ENCODE peak calls at places on chromosome 20, in six cellular contexts. Z is right cardiac atrium; F is heart left ventricle; J is DND-41; R is CD8-positive, alpha-beta T cell; I is HCT116. P is an unnamed sample. For H3K9me3 and H3K4me1, the result is how much of the 10 kb centered on the place peaks cover.

GRCh38 chr20:36162272-36162966 is 7.9 kb downstream of the EPB41L1 start:
- DNase-seq in Z (peak), F (peak), J (no peak), R (no peak), I (no peak), P (no peak)

GRCh38 chr20:25220021-25220730 is 24.7 kb downstream of the ENTPD6 start:
- DNase-seq in Z (peak), F (no peak), J (peak), R (no peak), I (no peak), P (no peak)

GRCh38 chr20:35327074-35327976 is 35.1 kb upstream of the FAM83C start:
- DNase-seq in Z (no peak), F (no peak), J (no peak), R (no peak), I (no peak), P (no peak)

GRCh38 chr20:1302578-1303541 is 26.1 kb downstream of the SDCBP2 start:
- DNase-seq in Z (no peak), F (no peak), J (no peak), R (no peak), I (no peak), P (no peak)

GRCh38 chr20:43529051-43529450 is 21.6 kb downstream of the L3MBTL1 start:
- DNase-seq in Z (no peak), F (no peak), J (no peak), R (no peak), I (no peak), P (no peak)

GRCh38 chr20:44186674-44187053 is 324 bp downstream of the JPH2 start:
- DNase-seq in Z (peak), F (no peak), J (no peak), R (no peak), I (no peak), P (no peak)

GRCh38 chr20:32898721-32899120 is 40.0 kb downstream of the EFCAB8 start:
- DNase-seq in Z (no peak), F (no peak), J (no peak), R (no peak), I (no peak), P (no peak)

GRCh38 chr20:6075428-6076219 is 21.8 kb upstream of the LRRN4 start:
- DNase-seq in Z (peak), F (peak), J (no peak), R (no peak), I (no peak), P (no peak)

GRCh38 chr20:38726849-38727601 is 2.7 kb downstream of the SLC32A1 start:
- DNase-seq in Z (no peak), F (no peak), J (peak), R (no peak), I (no peak), P (no peak)

GRCh38 chr20:32637738-32638137 is 36.0 kb downstream of the C20orf203 start:
- DNase-seq in Z (no peak), F (no peak), J (no peak), R (no peak), I (no peak), P (no peak)

GRCh38 chr20:32539817-32540675 is 45.1 kb downstream of the NOL4L start:
- DNase-seq in Z (no peak), F (no peak), J (peak), R (peak), I (no peak), P (peak)

GRCh38 chr20:2599265-2600060 is 53.0 kb upstream of the NOP56 start:
- DNase-seq in Z (no peak), F (no peak), J (no peak), R (no peak), I (no peak), P (no peak)

GRCh38 chr20:3222635-3223600 is 13.6 kb downstream of the ITPA start:
- DNase-seq in Z (no peak), F (no peak), J (no peak), R (peak), I (no peak), P (peak)

GRCh38 chr20:49938173-49939163 is 2.3 kb downstream of the RNF114 start:
- DNase-seq in Z (peak), F (peak), J (no peak), R (no peak), I (no peak), P (no peak)

GRCh38 chr20:3741846-3742458 is 9.5 kb downstream of the HSPA12B start:
- DNase-seq in Z (peak), F (no peak), J (no peak), R (no peak), I (no peak), P (no peak)

GRCh38 chr20:21166801-21167200 is 40.9 kb downstream of the KIZ start:
- DNase-seq in Z (no peak), F (no peak), J (peak), R (no peak), I (no peak), P (no peak)

GRCh38 chr20:45495438-45495985 is 19.9 kb downstream of the SPINT3 start:
- DNase-seq in Z (no peak), F (no peak), J (no peak), R (no peak), I (no peak), P (no peak)

GRCh38 chr20:13243826-13244376 is 22.8 kb downstream of the ISM1 start:
- DNase-seq in Z (no peak), F (no peak), J (no peak), R (no peak), I (no peak), P (no peak)

GRCh38 chr20:44115762-44116644 is 71.0 kb downstream of the JPH2 start:
- DNase-seq in Z (peak), F (no peak), J (no peak), R (no peak), I (no peak), P (no peak)

GRCh38 chr20:57498425-57499400 is 26.2 kb downstream of the CTCFL start:
- DNase-seq in Z (peak), F (no peak), J (peak), R (no peak), I (peak), P (no peak)

GRCh38 chr20:32678948-32679347 is 5.2 kb upstream of the C20orf203 start:
- DNase-seq in Z (peak), F (peak), J (no peak), R (no peak), I (no peak), P (no peak)

GRCh38 chr20:39451386-39451785 is 489.2 kb downstream of the DHX35 start:
- DNase-seq in Z (no peak), F (no peak), J (no peak), R (no peak), I (no peak), P (no peak)

GRCh38 chr20:54980321-54980960 is 505.0 kb downstream of the DOK5 start:
- DNase-seq in Z (no peak), F (no peak), J (no peak), R (no peak), I (no peak), P (no peak)

GRCh38 chr20:51767018-51767866 is 948 bp downstream of the ATP9A start:
- DNase-seq in Z (peak), F (peak), J (no peak), R (peak), I (peak), P (no peak)

GRCh38 chr20:14644698-14645097 is 307.3 kb upstream of the FLRT3 start:
- DNase-seq in Z (no peak), F (no peak), J (no peak), R (no peak), I (no peak), P (no peak)

GRCh38 chr20:16533493-16533892 is 39.8 kb downstream of the KIF16B start:
- DNase-seq in Z (no peak), F (no peak), J (no peak), R (no peak), I (no peak), P (no peak)

GRCh38 chr20:16537025-16537665 is 36.1 kb downstream of the KIF16B start:
- DNase-seq in Z (no peak), F (no peak), J (no peak), R (no peak), I (no peak), P (no peak)

GRCh38 chr20:16537918-16538317 is 35.3 kb downstream of the KIF16B start:
- DNase-seq in Z (no peak), F (no peak), J (no peak), R (no peak), I (no peak), P (no peak)

GRCh38 chr20:16538779-16539178 is 34.5 kb downstream of the KIF16B start:
- DNase-seq in Z (no peak), F (no peak), J (no peak), R (no peak), I (no peak), P (no peak)

DNA sequence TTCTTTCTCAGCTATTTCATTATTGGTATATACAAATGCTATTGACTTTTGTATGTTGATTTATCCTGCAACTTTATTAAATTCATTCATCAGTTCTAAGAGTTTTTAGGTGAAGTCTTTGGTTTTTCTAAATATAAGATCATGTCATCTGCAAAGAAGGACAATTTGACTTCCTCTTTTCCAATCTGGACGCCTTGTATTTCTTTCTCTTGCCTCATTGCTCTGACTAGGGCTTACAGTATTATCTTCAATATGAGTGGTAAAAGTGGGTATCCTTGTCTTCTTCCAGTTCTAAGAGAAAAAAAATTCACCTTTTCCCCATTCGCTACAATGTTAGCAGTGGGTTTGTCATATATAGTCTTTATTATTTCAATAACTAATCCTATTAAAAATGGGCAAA is 38.0 kb downstream of the KIF16B start:
- DNase-seq in Z (no peak), F (no peak), J (no peak), R (no peak), I (no peak), P (no peak)
- H3K9me3 ChIP-seq in Z (under half), F (under half), J (under half), R (under half), I (under half), P (under half)

DNA sequence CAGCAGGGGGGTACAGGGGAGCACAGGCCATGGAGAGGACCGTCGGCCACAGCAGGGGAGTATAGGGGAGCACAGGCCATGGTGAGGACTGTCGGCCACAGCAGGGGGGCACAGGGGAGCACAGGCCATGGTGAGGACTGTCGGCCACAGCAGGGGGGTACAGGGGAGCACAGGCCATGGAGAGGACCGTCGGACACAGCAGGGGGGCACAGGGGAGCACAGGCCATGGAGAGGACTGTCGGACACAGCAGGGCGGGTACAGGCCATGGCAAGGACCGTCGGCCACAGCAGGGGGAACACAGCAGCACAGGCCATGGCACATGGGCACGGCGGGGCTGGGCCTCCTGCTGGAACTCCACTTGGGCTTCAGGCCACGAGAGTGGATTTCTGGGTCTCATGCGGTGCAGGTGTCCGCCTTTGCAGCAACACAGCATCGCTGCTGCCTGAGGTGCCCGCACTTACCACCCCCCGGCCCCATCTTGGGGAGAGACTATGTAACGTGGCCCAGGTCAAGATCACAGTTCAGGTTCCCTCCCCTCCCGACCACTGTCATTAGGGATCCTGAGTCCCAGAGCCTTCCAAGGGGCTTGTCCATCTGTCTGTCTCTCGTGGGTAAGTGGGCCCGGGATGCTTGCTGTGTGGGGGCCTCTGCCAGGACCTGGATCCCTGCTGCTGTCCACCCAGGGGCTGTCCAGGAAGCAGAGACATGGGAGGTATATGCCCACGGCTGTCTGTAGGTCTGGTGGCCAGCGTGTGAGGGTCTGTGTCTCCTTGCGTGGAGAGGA is 2.5 kb downstream of the NPBWR2 start:
- DNase-seq in Z (peak), F (peak), J (no peak), R (no peak), I (no peak), P (no peak)
- H3K4me1 ChIP-seq in Z (under half), F (under half), J (under half), R (under half), I (under half), P (under half)

GRCh38 chr20:37526839-37527637 is 638 bp downstream of the BLCAP start:
- DNase-seq in Z (no peak), F (peak), J (no peak), R (no peak), I (no peak), P (no peak)

GRCh38 chr20:37526238-37526838 is 1.3 kb downstream of the BLCAP start:
- DNase-seq in Z (peak), F (peak), J (no peak), R (no peak), I (no peak), P (no peak)

GRCh38 chr20:37524221-37524700 is 3.2 kb downstream of the NNAT start:
- DNase-seq in Z (no peak), F (no peak), J (no peak), R (no peak), I (no peak), P (no peak)

GRCh38 chr20:37525810-37526209 is 1.9 kb downstream of the BLCAP start:
- DNase-seq in Z (no peak), F (no peak), J (no peak), R (no peak), I (no peak), P (no peak)

DNA sequence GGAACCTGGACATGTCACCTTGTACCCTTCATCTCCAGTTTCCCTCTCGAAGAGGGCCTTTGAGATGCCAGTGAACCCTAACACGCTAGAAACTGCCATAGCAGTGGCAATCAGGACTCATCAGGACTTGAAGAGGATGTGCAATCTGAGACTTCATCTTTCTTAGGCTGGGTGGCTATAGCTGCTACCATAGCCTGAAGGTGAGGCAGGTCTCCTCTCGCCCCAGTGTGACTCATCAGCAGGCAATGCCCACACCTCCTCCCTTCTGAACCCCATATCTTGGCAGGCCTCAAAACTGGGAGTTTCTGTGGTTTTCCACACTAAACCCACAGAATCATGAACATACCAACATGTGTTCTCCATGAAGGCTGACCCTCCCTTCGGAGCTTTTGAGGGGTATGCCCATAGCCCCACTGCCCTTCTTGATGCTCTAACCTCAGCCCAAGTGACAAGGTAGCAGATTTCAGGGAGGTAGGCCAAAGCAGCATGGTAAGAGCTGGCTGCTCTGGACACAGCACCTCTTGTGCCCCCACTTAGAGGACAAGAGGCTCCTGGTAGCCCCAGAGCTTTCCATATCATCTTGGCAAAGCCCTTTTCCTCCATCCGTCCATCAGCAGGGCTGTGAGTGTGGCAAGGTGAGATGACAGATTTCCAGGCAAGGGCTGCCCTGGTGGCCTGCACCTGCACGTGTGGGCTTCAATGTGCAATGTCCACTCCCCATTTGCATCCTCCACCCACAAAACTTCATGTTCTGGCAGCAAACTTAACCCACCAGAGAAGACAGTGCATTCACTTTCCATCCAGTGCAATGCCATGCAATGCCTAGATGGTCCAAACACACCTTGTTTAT is 2.6 kb downstream of the BLCAP start:
- DNase-seq in Z (no peak), F (no peak), J (no peak), R (no peak), I (no peak), P (no peak)
- H3K4me3 ChIP-seq in Z (no peak), F (no peak), J (no peak), R (no peak), I (no peak), P (no peak)

GRCh38 chr20:41599699-41600104 is 18.5 kb downstream of the CHD6 start:
- DNase-seq in Z (no peak), F (no peak), J (no peak), R (no peak), I (no peak), P (no peak)

GRCh38 chr20:41598719-41599118 is 19.5 kb downstream of the CHD6 start:
- DNase-seq in Z (no peak), F (no peak), J (no peak), R (no peak), I (no peak), P (no peak)

GRCh38 chr20:41592516-41593192 is 25.5 kb downstream of the CHD6 start:
- DNase-seq in Z (no peak), F (no peak), J (no peak), R (no peak), I (no peak), P (no peak)

DNA sequence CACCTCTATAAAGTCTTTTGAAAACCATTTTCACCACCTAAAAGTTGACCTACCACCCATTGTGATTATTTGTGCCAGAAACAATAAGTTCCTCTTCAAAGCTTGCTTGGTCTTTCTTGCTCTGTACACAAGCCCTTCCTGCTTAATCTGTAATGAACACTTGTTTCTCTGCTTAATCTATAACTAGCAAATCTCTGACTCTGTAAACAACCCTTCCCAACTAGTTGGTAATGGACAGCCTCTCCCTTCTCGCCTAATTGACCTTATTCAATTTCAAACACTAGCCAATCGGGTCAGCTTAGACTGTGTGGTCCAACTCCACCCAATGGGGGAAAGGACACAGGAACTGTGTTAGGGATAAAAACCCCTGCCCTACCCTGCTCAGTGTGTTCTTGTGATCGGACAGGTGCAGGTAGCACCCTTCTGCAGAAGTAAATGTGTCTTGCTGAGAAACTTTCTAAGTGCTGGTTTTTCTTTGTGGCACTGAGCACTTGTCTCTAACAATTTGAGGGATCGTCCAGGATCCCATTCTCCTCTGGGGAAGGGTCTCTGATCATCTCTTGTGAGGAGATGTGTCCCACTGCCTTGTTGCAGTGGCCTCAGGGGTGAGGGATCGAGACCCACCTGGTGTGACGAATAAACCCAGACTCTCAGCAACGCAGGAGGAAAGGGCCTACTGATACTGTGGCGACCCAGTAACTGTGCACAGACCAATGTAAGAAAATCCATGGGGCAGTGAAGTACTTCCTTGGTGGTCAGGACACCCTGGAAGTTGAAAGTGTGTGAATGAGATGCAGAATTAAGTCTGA is 23.5 kb downstream of the CHD6 start:
- DNase-seq in Z (no peak), F (no peak), J (no peak), R (no peak), I (no peak), P (no peak)
- H3K9me3 ChIP-seq in Z (under half), F (under half), J (half or more), R (under half), I (under half), P (under half)

GRCh38 chr20:47610945-47611250 is 109.2 kb downstream of the NCOA3 start:
- DNase-seq in Z (no peak), F (no peak), J (no peak), R (no peak), I (no peak), P (no peak)

GRCh38 chr20:47614703-47615309 is 113.1 kb downstream of the NCOA3 start:
- DNase-seq in Z (no peak), F (no peak), J (no peak), R (no peak), I (no peak), P (no peak)

GRCh38 chr20:47610247-47610944 is 108.7 kb downstream of the NCOA3 start:
- DNase-seq in Z (no peak), F (peak), J (no peak), R (peak), I (peak), P (no peak)

GRCh38 chr20:47611785-47612184 is 110.1 kb downstream of the NCOA3 start:
- DNase-seq in Z (no peak), F (no peak), J (no peak), R (no peak), I (no peak), P (no peak)

DNA sequence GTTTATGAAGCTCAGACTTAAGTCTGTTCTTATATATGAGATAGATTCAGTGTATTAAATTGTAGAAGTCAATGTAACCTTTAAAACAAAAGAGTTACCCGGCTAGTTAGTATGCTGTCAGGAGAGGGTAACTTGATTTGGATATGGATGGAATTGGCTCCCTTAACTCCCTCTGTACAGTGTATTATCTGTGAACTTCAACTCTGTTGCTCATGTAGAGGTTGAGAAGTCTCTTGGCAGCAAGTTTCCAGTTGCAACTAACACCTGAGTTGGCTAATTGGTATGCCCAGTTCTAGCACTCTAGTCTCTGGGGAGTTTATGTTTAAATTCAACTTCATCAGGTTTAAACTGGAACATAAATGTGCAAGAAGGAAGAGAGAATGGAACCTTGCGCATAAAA is 111.0 kb downstream of the NCOA3 start:
- DNase-seq in Z (no peak), F (no peak), J (no peak), R (no peak), I (no peak), P (no peak)
- H3K4me1 ChIP-seq in Z (under half), F (under half), J (under half), R (under half), I (under half), P (under half)

GRCh38 chr20:59577037-59577808 is 27.1 kb upstream of the PHACTR3 start:
- DNase-seq in Z (no peak), F (no peak), J (no peak), R (no peak), I (no peak), P (no peak)
- H3K4me3 ChIP-seq in Z (peak), F (no peak), J (no peak), R (no peak), I (no peak), P (no peak)